ENCODE peak calls at places on chromosome 4, in four cellular contexts. W is heart left ventricle, D is HepG2, O is H1. J is an unnamed sample.

GRCh38 chr4:86013623-86014022 is 346.2 kb downstream of the MAPK10 start:
- DNase-seq in W (no peak), D (no peak), O (no peak), J (no peak)

GRCh38 chr4:30757357-30757756 is 37.2 kb downstream of the PCDH7 start:
- DNase-seq in W (no peak), D (no peak), O (no peak), J (no peak)

GRCh38 chr4:102449751-102450352 is 51.3 kb upstream of the NFKB1 start:
- DNase-seq in W (no peak), D (peak), O (no peak), J (peak)

GRCh38 chr4:52551487-52551886 is 107.6 kb downstream of the USP46 start:
- DNase-seq in W (peak), D (no peak), O (no peak), J (no peak)

GRCh38 chr4:48902266-48902665 is 4.3 kb downstream of the OCIAD2 start:
- DNase-seq in W (no peak), D (no peak), O (no peak), J (no peak)

GRCh38 chr4:99038213-99038612 is 42.7 kb downstream of the METAP1 start:
- DNase-seq in W (no peak), D (no peak), O (no peak), J (no peak)

GRCh38 chr4:189202182-189202868 is 738.3 kb upstream of the FRG1 start:
- DNase-seq in W (peak), D (peak), O (peak), J (peak)

GRCh38 chr4:25767877-25768475 is 94.8 kb downstream of the SEL1L3 start:
- DNase-seq in W (peak), D (peak), O (no peak), J (peak)

GRCh38 chr4:80393246-80393969 is 57.9 kb downstream of the CFAP299 start:
- DNase-seq in W (no peak), D (no peak), O (no peak), J (no peak)

GRCh38 chr4:112847781-112848180 is 201.7 kb upstream of the ANK2 start:
- DNase-seq in W (no peak), D (no peak), O (no peak), J (no peak)

GRCh38 chr4:151175754-151176153 is 76.3 kb downstream of the RPS3A start:
- DNase-seq in W (no peak), D (no peak), O (no peak), J (no peak)

GRCh38 chr4:44257461-44257860 is 191.1 kb downstream of the KCTD8 start:
- DNase-seq in W (no peak), D (no peak), O (no peak), J (no peak)

GRCh38 chr4:171857302-171858005 is 44.2 kb downstream of the GALNTL6 start:
- DNase-seq in W (no peak), D (no peak), O (no peak), J (no peak)

GRCh38 chr4:126731062-126731461 is 901.7 kb upstream of the INTU start:
- DNase-seq in W (no peak), D (no peak), O (no peak), J (no peak)

GRCh38 chr4:163193717-163194116 is 27.0 kb upstream of the NAF1 start:
- DNase-seq in W (no peak), D (no peak), O (no peak), J (no peak)

GRCh38 chr4:10529891-10530786 is 72.9 kb upstream of the ZNF518B start:
- DNase-seq in W (no peak), D (no peak), O (no peak), J (peak)

GRCh38 chr4:168612435-168613139 is 115.7 kb downstream of the PALLD start:
- DNase-seq in W (no peak), D (no peak), O (no peak), J (no peak)

GRCh38 chr4:78704981-78705757 is 71.0 kb upstream of the BMP2K start:
- DNase-seq in W (no peak), D (peak), O (no peak), J (no peak)

GRCh38 chr4:174263445-174263736 is 20.1 kb downstream of the FBXO8 start:
- DNase-seq in W (no peak), D (no peak), O (no peak), J (no peak)

GRCh38 chr4:156476359-156476758 is 495.2 kb downstream of the PDGFC start:
- DNase-seq in W (no peak), D (peak), O (no peak), J (no peak)

GRCh38 chr4:62232755-62233280 is 1032.7 kb downstream of the ADGRL3 start:
- DNase-seq in W (no peak), D (no peak), O (no peak), J (no peak)

GRCh38 chr4:174278467-174278866 is 5.0 kb downstream of the FBXO8 start:
- DNase-seq in W (no peak), D (no peak), O (no peak), J (no peak)

GRCh38 chr4:73726000-73726399 is 14.4 kb upstream of the CXCL8 start:
- DNase-seq in W (no peak), D (no peak), O (no peak), J (no peak)

GRCh38 chr4:29900336-29900735 is 819.8 kb upstream of the PCDH7 start:
- DNase-seq in W (no peak), D (no peak), O (no peak), J (no peak)

GRCh38 chr4:140242357-140243284 is 88.6 kb upstream of the MAML3 start:
- DNase-seq in W (no peak), D (no peak), O (no peak), J (no peak)

GRCh38 chr4:860561-860960 is 34.6 kb upstream of the CPLX1 start:
- DNase-seq in W (no peak), D (no peak), O (no peak), J (no peak)

GRCh38 chr4:119543187-119543586 is 85.4 kb downstream of the PDE5A start:
- DNase-seq in W (no peak), D (peak), O (no peak), J (no peak)

GRCh38 chr4:173252024-173252935 is 81.9 kb downstream of the HMGB2 start:
- DNase-seq in W (peak), D (peak), O (no peak), J (peak)

GRCh38 chr4:146340798-146341197 is 126.5 kb downstream of the REELD1 start:
- DNase-seq in W (no peak), D (no peak), O (no peak), J (no peak)

GRCh38 chr4:784401-785331 is 41.3 kb downstream of the CPLX1 start:
- DNase-seq in W (no peak), D (no peak), O (no peak), J (no peak)

GRCh38 chr4:94472056-94472826 is 20.5 kb downstream of the PDLIM5 start:
- DNase-seq in W (no peak), D (peak), O (no peak), J (no peak)

GRCh38 chr4:25467843-25468242 is 90.8 kb downstream of the ANAPC4 start:
- DNase-seq in W (no peak), D (no peak), O (no peak), J (no peak)

GRCh38 chr4:182062458-182062857 is 180.7 kb upstream of the TENM3 start:
- DNase-seq in W (no peak), D (no peak), O (no peak), J (no peak)

GRCh38 chr4:62271107-62271506 is 1071.0 kb downstream of the ADGRL3 start:
- DNase-seq in W (no peak), D (no peak), O (no peak), J (no peak)

GRCh38 chr4:183186803-183187202 is 87.7 kb downstream of the WWC2 start:
- DNase-seq in W (no peak), D (no peak), O (no peak), J (no peak)

GRCh38 chr4:138158746-138159297 is 83.3 kb downstream of the SLC7A11 start:
- DNase-seq in W (no peak), D (no peak), O (no peak), J (no peak)

GRCh38 chr4:119858176-119858575 is 208.5 kb downstream of the MAD2L1 start:
- DNase-seq in W (no peak), D (no peak), O (no peak), J (no peak)

GRCh38 chr4:62474802-62475201 is 1274.7 kb downstream of the ADGRL3 start:
- DNase-seq in W (no peak), D (no peak), O (no peak), J (no peak)

GRCh38 chr4:14862881-14863280 is 139.4 kb upstream of the CPEB2 start:
- DNase-seq in W (peak), D (no peak), O (no peak), J (no peak)

GRCh38 chr4:2336659-2337058 is 74.8 kb upstream of the MXD4 start:
- DNase-seq in W (no peak), D (no peak), O (no peak), J (peak)
- TF ChIP-seq POLR2A in W (no peak), D (no peak), O (no peak), J (no peak)

GRCh38 chr4:67699603-67700002 is 1.4 kb downstream of the UBA6 start:
- DNase-seq in W (no peak), D (no peak), O (no peak), J (no peak)
- H3K4me3 ChIP-seq in W (peak), D (peak), O (peak), J (no peak)

DNA sequence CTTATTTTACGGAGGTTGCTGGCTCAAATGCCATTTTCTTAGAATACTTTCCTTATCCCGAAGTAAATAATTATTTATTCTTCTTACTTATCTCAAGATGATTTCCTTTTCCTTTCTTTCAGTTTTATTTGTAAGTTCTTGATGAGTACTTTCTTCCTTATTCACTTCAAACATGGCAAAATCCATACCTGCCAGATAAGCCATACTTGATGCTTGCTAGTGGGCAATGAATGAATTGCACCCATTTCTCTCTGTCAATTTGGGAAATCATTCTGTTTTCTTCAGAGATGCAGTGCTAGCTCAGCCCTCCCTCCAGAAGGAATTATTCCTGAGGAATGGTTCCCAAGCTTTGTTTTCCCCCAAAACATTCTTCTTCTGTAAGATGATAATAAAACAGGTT is 598.3 kb downstream of the SPRY1 start:
- DNase-seq in W (no peak), D (no peak), O (no peak), J (no peak)
- TF ChIP-seq CTCF in W (peak), D (no peak), O (peak), J (no peak)

GRCh38 chr4:6693274-6694176 is at the start of gene S100P:
- DNase-seq in W (no peak), D (peak), O (no peak), J (no peak)

GRCh38 chr4:6694177-6694901 is 661 bp downstream of the S100P start:
- DNase-seq in W (no peak), D (no peak), O (no peak), J (no peak)

GRCh38 chr4:6695660-6696581 is 2.2 kb downstream of the S100P start:
- DNase-seq in W (no peak), D (peak), O (no peak), J (no peak)

GRCh38 chr4:6692379-6692778 is 1.3 kb upstream of the S100P start:
- DNase-seq in W (no peak), D (no peak), O (no peak), J (no peak)

GRCh38 chr4:6692806-6693205 is 872 bp upstream of the S100P start:
- DNase-seq in W (no peak), D (peak), O (no peak), J (no peak)
- TF ChIP-seq POLR2A in W (no peak), D (no peak), O (no peak), J (no peak)

GRCh38 chr4:71074452-71075299 is 81.2 kb downstream of the DCK start:
- DNase-seq in W (peak), D (no peak), O (no peak), J (no peak)
- H3K4me3 ChIP-seq in W (no peak), D (no peak), O (no peak), J (no peak)

GRCh38 chr4:38184404-38184803 is 224.2 kb downstream of the PTTG2 start:
- DNase-seq in W (no peak), D (no peak), O (no peak), J (no peak)
- TF ChIP-seq CTCF in W (no peak), D (no peak), O (peak), J (no peak)

GRCh38 chr4:6851431-6851830 is 58.2 kb upstream of the TBC1D14 start:
- DNase-seq in W (no peak), D (no peak), O (no peak), J (no peak)
- TF ChIP-seq POLR2A in W (no peak), D (no peak), O (no peak), J (no peak)

J was measured in lower leg skin.